ENCODE peak calls at places on chromosomes 5 and 9, in five cellular contexts. One of them, this sample, is unnamed.

GRCh38 chr5:149810856-149811255 is 80.7 kb downstream of the PPARGC1B start:
- DNase-seq in HTR-8/SVneo: no peak
- DNase-seq in neural progenitor cell: no peak
- DNase-seq in caudate nucleus: no peak
- DNase-seq in fibroblast of mammary gland: no peak
- DNase-seq in this sample: no peak

GRCh38 chr9:131706608-131706970 is 33.3 kb downstream of the RAPGEF1 start:
- DNase-seq in neural progenitor cell: no peak
- DNase-seq in fibroblast of mammary gland: no peak
- DNase-seq in caudate nucleus: no peak
- DNase-seq in HTR-8/SVneo: no peak
- DNase-seq in this sample: no peak

GRCh38 chr9:132474253-132474652 is 64.2 kb downstream of the CFAP77 start:
- DNase-seq in fibroblast of mammary gland: peak; percentile 17
- DNase-seq in HTR-8/SVneo: no peak
- DNase-seq in neural progenitor cell: peak; percentile 91
- DNase-seq in caudate nucleus: no peak
- DNase-seq in this sample: no peak

GRCh38 chr9:134437417-134438203 is 111.4 kb downstream of the RXRA start:
- DNase-seq in neural progenitor cell: peak; percentile 61
- DNase-seq in fibroblast of mammary gland: no peak
- DNase-seq in caudate nucleus: no peak
- DNase-seq in HTR-8/SVneo: no peak
- DNase-seq in this sample: peak; percentile 82

GRCh38 chr5:107455111-107455544 is 215.6 kb downstream of the EFNA5 start:
- DNase-seq in HTR-8/SVneo: no peak
- DNase-seq in fibroblast of mammary gland: no peak
- DNase-seq in caudate nucleus: no peak
- DNase-seq in neural progenitor cell: peak; percentile 29
- DNase-seq in this sample: no peak

GRCh38 chr5:174790906-174791305 is 66.5 kb downstream of the MSX2 start:
- DNase-seq in neural progenitor cell: no peak
- DNase-seq in HTR-8/SVneo: no peak
- DNase-seq in caudate nucleus: no peak
- DNase-seq in fibroblast of mammary gland: no peak
- DNase-seq in this sample: no peak

GRCh38 chr9:20526500-20527319 is 95.6 kb downstream of the MLLT3 start:
- DNase-seq in HTR-8/SVneo: no peak
- DNase-seq in caudate nucleus: no peak
- DNase-seq in neural progenitor cell: no peak
- DNase-seq in fibroblast of mammary gland: no peak
- DNase-seq in this sample: no peak

GRCh38 chr9:127330501-127330900 is 65.9 kb downstream of the GARNL3 start:
- DNase-seq in neural progenitor cell: no peak
- DNase-seq in fibroblast of mammary gland: no peak
- DNase-seq in caudate nucleus: no peak
- DNase-seq in HTR-8/SVneo: no peak
- DNase-seq in this sample: no peak

GRCh38 chr5:91794856-91795548 is 411.9 kb upstream of the ARRDC3 start:
- DNase-seq in HTR-8/SVneo: no peak
- DNase-seq in caudate nucleus: no peak
- DNase-seq in neural progenitor cell: no peak
- DNase-seq in fibroblast of mammary gland: peak; percentile 8
- DNase-seq in this sample: no peak

GRCh38 chr5:91712718-91713117 is 329.6 kb upstream of the ARRDC3 start:
- DNase-seq in neural progenitor cell: no peak
- DNase-seq in fibroblast of mammary gland: peak; percentile 67
- DNase-seq in HTR-8/SVneo: no peak
- DNase-seq in caudate nucleus: no peak
- DNase-seq in this sample: no peak

GRCh38 chr5:89513299-89514044 is 630.5 kb upstream of the MEF2C start:
- DNase-seq in neural progenitor cell: no peak
- DNase-seq in fibroblast of mammary gland: no peak
- DNase-seq in HTR-8/SVneo: no peak
- DNase-seq in caudate nucleus: no peak
- DNase-seq in this sample: no peak

GRCh38 chr5:17219006-17219422 is 1.6 kb downstream of the BASP1 start:
- DNase-seq in neural progenitor cell: peak; percentile 86
- DNase-seq in fibroblast of mammary gland: no peak
- DNase-seq in caudate nucleus: peak; percentile 43
- DNase-seq in HTR-8/SVneo: peak; percentile 45
- DNase-seq in this sample: peak; percentile 63

GRCh38 chr9:135033487-135033886 is 54.0 kb upstream of the OLFM1 start:
- DNase-seq in HTR-8/SVneo: no peak
- DNase-seq in fibroblast of mammary gland: no peak
- DNase-seq in neural progenitor cell: no peak
- DNase-seq in caudate nucleus: no peak
- DNase-seq in this sample: no peak

GRCh38 chr5:7904170-7904569 is 35.2 kb downstream of the MTRR start:
- DNase-seq in fibroblast of mammary gland: peak; percentile 67
- DNase-seq in caudate nucleus: no peak
- DNase-seq in neural progenitor cell: no peak
- DNase-seq in HTR-8/SVneo: peak; percentile 70
- DNase-seq in this sample: no peak

GRCh38 chr5:81310402-81311063 is 9.1 kb downstream of the ZCCHC9 start:
- DNase-seq in caudate nucleus: no peak
- DNase-seq in fibroblast of mammary gland: no peak
- DNase-seq in HTR-8/SVneo: no peak
- DNase-seq in neural progenitor cell: no peak
- DNase-seq in this sample: no peak

GRCh38 chr9:14633906-14634565 is 59.2 kb downstream of the ZDHHC21 start:
- DNase-seq in fibroblast of mammary gland: no peak
- DNase-seq in neural progenitor cell: no peak
- DNase-seq in HTR-8/SVneo: no peak
- DNase-seq in caudate nucleus: no peak
- DNase-seq in this sample: no peak

GRCh38 chr5:137410234-137411010 is 88.7 kb downstream of the SPOCK1 start:
- DNase-seq in HTR-8/SVneo: no peak
- DNase-seq in fibroblast of mammary gland: no peak
- DNase-seq in caudate nucleus: no peak
- DNase-seq in neural progenitor cell: no peak
- DNase-seq in this sample: no peak

GRCh38 chr5:68382640-68383039 is 167.1 kb downstream of the PIK3R1 start:
- DNase-seq in HTR-8/SVneo: no peak
- DNase-seq in neural progenitor cell: no peak
- DNase-seq in caudate nucleus: no peak
- DNase-seq in fibroblast of mammary gland: peak; percentile 42
- DNase-seq in this sample: no peak

GRCh38 chr5:141734501-141735231 is 52.6 kb upstream of the ARAP3 start:
- DNase-seq in caudate nucleus: no peak
- DNase-seq in HTR-8/SVneo: peak; percentile 73
- DNase-seq in neural progenitor cell: peak; percentile 90
- DNase-seq in fibroblast of mammary gland: peak; percentile 56
- DNase-seq in this sample: no peak

GRCh38 chr5:167953151-167953788 is 338.2 kb upstream of the WWC1 start:
- DNase-seq in HTR-8/SVneo: no peak
- DNase-seq in caudate nucleus: no peak
- DNase-seq in neural progenitor cell: peak; percentile 39
- DNase-seq in fibroblast of mammary gland: no peak
- DNase-seq in this sample: no peak

GRCh38 chr5:134997015-134997414 is 29.3 kb downstream of the CATSPER3 start:
- DNase-seq in HTR-8/SVneo: no peak
- DNase-seq in caudate nucleus: no peak
- DNase-seq in fibroblast of mammary gland: no peak
- DNase-seq in neural progenitor cell: no peak
- DNase-seq in this sample: no peak

GRCh38 chr5:38455797-38456330 is 100.6 kb downstream of the LIFR start:
- DNase-seq in neural progenitor cell: no peak
- DNase-seq in caudate nucleus: no peak
- DNase-seq in fibroblast of mammary gland: no peak
- DNase-seq in HTR-8/SVneo: no peak
- DNase-seq in this sample: no peak

GRCh38 chr5:34656700-34657549 is 797 bp downstream of the RAI14 start:
- DNase-seq in fibroblast of mammary gland: no peak
- DNase-seq in neural progenitor cell: peak; percentile 43
- DNase-seq in caudate nucleus: no peak
- DNase-seq in HTR-8/SVneo: peak; percentile 42
- DNase-seq in this sample: peak; percentile 70

GRCh38 chr5:176596069-176596656 is 13.8 kb downstream of the GPRIN1 start:
- DNase-seq in fibroblast of mammary gland: no peak
- DNase-seq in caudate nucleus: no peak
- DNase-seq in HTR-8/SVneo: no peak
- DNase-seq in neural progenitor cell: no peak
- DNase-seq in this sample: no peak

This sample was measured in upper lobe of right lung.